ENCODE peak calls at places on chromosome 11, in seven cellular contexts. One of them, this sample, is unnamed.

GRCh38 chr11:117232911-117233409 is 489 bp downstream of the RNF214 start:
- DNase-seq in K562: no peak
- DNase-seq in H1: no peak
- DNase-seq in HepG2: no peak
- DNase-seq in WTC11: peak
- DNase-seq in GM12878: no peak
- DNase-seq in A549: no peak
- DNase-seq in this sample: no peak

GRCh38 chr11:27305751-27306150 is 57.3 kb downstream of the CCDC34 start:
- DNase-seq in K562: no peak
- DNase-seq in H1: no peak
- DNase-seq in HepG2: no peak
- DNase-seq in WTC11: no peak
- DNase-seq in GM12878: no peak
- DNase-seq in A549: no peak
- DNase-seq in this sample: no peak

GRCh38 chr11:67392182-67392715 is 463 bp downstream of the RAD9A start:
- DNase-seq in K562: peak
- DNase-seq in H1: no peak
- DNase-seq in HepG2: no peak
- DNase-seq in WTC11: no peak
- DNase-seq in GM12878: no peak
- DNase-seq in A549: no peak
- DNase-seq in this sample: no peak

GRCh38 chr11:57219021-57219627 is 17.9 kb downstream of the APLNR start:
- DNase-seq in K562: no peak
- DNase-seq in H1: no peak
- DNase-seq in HepG2: no peak
- DNase-seq in WTC11: no peak
- DNase-seq in GM12878: no peak
- DNase-seq in A549: no peak
- DNase-seq in this sample: peak

GRCh38 chr11:103870821-103871309 is 165.6 kb upstream of the DDI1 start:
- DNase-seq in K562: no peak
- DNase-seq in H1: no peak
- DNase-seq in HepG2: no peak
- DNase-seq in WTC11: no peak
- DNase-seq in GM12878: no peak
- DNase-seq in A549: no peak
- DNase-seq in this sample: no peak

GRCh38 chr11:104912102-104912501 is 13.8 kb upstream of the CASP12 start:
- DNase-seq in K562: no peak
- DNase-seq in H1: no peak
- DNase-seq in HepG2: no peak
- DNase-seq in WTC11: no peak
- DNase-seq in GM12878: no peak
- DNase-seq in A549: no peak
- DNase-seq in this sample: no peak

GRCh38 chr11:109405671-109406070 is 16.3 kb upstream of the C11orf87 start:
- DNase-seq in K562: no peak
- DNase-seq in H1: no peak
- DNase-seq in HepG2: no peak
- DNase-seq in WTC11: no peak
- DNase-seq in GM12878: no peak
- DNase-seq in A549: no peak
- DNase-seq in this sample: peak

GRCh38 chr11:56027354-56027753 is at the start of gene OR5AS1:
- DNase-seq in K562: no peak
- DNase-seq in H1: no peak
- DNase-seq in HepG2: no peak
- DNase-seq in WTC11: no peak
- DNase-seq in GM12878: no peak
- DNase-seq in A549: no peak
- DNase-seq in this sample: no peak

GRCh38 chr11:122981388-122982264 is at the start of gene BSX:
- DNase-seq in K562: peak
- DNase-seq in H1: peak
- DNase-seq in HepG2: peak
- DNase-seq in WTC11: peak
- DNase-seq in GM12878: no peak
- DNase-seq in A549: peak
- DNase-seq in this sample: peak

GRCh38 chr11:12675951-12676711 is 1.9 kb downstream of the TEAD1 start:
- DNase-seq in K562: no peak
- DNase-seq in H1: no peak
- DNase-seq in HepG2: no peak
- DNase-seq in WTC11: no peak
- DNase-seq in GM12878: no peak
- DNase-seq in A549: no peak
- DNase-seq in this sample: peak

GRCh38 chr11:12673601-12673923 is 659 bp upstream of the TEAD1 start:
- DNase-seq in K562: no peak
- DNase-seq in H1: no peak
- DNase-seq in HepG2: no peak
- DNase-seq in WTC11: no peak
- DNase-seq in GM12878: no peak
- DNase-seq in A549: no peak
- DNase-seq in this sample: no peak

GRCh38 chr11:12674571-12674935 is 332 bp downstream of the TEAD1 start:
- DNase-seq in K562: no peak
- DNase-seq in H1: no peak
- DNase-seq in HepG2: no peak
- DNase-seq in WTC11: no peak
- DNase-seq in GM12878: no peak
- DNase-seq in A549: no peak
- DNase-seq in this sample: no peak

GRCh38 chr11:12673924-12674570 is at the start of gene TEAD1:
- DNase-seq in K562: peak
- DNase-seq in H1: peak
- DNase-seq in HepG2: peak
- DNase-seq in WTC11: peak
- DNase-seq in GM12878: no peak
- DNase-seq in A549: peak
- DNase-seq in this sample: peak

DNA sequence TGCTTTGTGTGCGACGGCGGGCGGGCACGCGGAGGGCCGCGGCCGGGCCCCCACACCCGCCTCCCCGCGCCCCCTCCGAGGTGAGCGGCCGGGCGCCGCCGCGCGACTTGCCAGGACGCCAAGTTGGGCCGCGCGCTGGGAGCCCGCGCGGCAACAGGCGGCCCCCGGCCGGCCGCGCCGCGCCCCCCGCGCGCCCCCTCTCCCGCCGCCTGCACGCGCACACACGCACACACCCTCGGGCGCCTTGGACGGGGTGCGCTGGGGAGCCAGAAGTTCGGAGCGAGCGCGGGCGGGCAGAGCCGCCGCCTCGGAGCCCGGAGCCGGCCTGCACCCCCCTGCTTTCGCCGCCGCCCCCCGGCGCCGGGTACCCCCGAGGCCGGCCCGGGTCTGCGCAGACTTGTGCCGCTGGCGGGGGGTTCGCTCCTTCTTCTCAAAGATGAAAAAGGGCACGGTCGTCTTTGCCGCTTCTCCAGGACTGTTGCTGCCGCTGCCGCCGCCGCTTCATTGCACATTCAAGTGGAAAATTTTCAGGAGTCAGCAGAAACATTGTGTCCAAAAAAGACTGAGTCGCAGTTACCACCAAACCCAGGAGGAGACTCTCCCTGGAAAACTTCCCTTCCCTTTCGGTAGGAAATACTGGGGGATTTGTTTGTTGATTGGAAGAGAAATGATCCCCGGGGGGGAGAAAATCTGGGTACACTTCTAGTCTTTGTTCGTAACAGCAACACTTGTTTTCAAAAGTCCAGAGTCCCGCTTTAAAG is 895 bp downstream of the TEAD1 start:
- DNase-seq in K562: peak
- DNase-seq in H1: no peak
- DNase-seq in HepG2: no peak
- DNase-seq in WTC11: peak
- DNase-seq in GM12878: no peak
- DNase-seq in A549: no peak
- DNase-seq in this sample: no peak
- TF ChIP-seq USF2 in K562: no peak
- TF ChIP-seq USF2 in H1: no peak
- TF ChIP-seq USF2 in HepG2: no peak
- TF ChIP-seq USF2 in WTC11: no peak
- TF ChIP-seq USF2 in GM12878: no peak
- TF ChIP-seq USF2 in A549: no peak
- TF ChIP-seq USF2 in this sample: no peak

GRCh38 chr11:16967347-16967662 is 46.9 kb downstream of the PLEKHA7 start:
- DNase-seq in K562: no peak
- DNase-seq in H1: no peak
- DNase-seq in HepG2: no peak
- DNase-seq in WTC11: no peak
- DNase-seq in GM12878: no peak
- DNase-seq in A549: no peak
- DNase-seq in this sample: no peak

GRCh38 chr11:16964501-16964900 is 49.7 kb downstream of the PLEKHA7 start:
- DNase-seq in K562: no peak
- DNase-seq in H1: no peak
- DNase-seq in HepG2: no peak
- DNase-seq in WTC11: no peak
- DNase-seq in GM12878: no peak
- DNase-seq in A549: no peak
- DNase-seq in this sample: no peak

GRCh38 chr11:16969010-16970004 is 44.9 kb downstream of the PLEKHA7 start:
- DNase-seq in K562: no peak
- DNase-seq in H1: no peak
- DNase-seq in HepG2: no peak
- DNase-seq in WTC11: no peak
- DNase-seq in GM12878: no peak
- DNase-seq in A549: no peak
- DNase-seq in this sample: no peak

GRCh38 chr11:16966633-16967346 is 47.4 kb downstream of the PLEKHA7 start:
- DNase-seq in K562: no peak
- DNase-seq in H1: no peak
- DNase-seq in HepG2: no peak
- DNase-seq in WTC11: no peak
- DNase-seq in GM12878: no peak
- DNase-seq in A549: no peak
- DNase-seq in this sample: no peak

GRCh38 chr11:16968196-16968595 is 46.0 kb downstream of the PLEKHA7 start:
- DNase-seq in K562: no peak
- DNase-seq in H1: no peak
- DNase-seq in HepG2: no peak
- DNase-seq in WTC11: no peak
- DNase-seq in GM12878: no peak
- DNase-seq in A549: no peak
- DNase-seq in this sample: no peak
- TF ChIP-seq USF2 in K562: no peak
- TF ChIP-seq USF2 in H1: no peak
- TF ChIP-seq USF2 in HepG2: no peak
- TF ChIP-seq USF2 in WTC11: no peak
- TF ChIP-seq USF2 in GM12878: no peak
- TF ChIP-seq USF2 in A549: no peak
- TF ChIP-seq USF2 in this sample: no peak

GRCh38 chr11:129791515-129791914 is 24.1 kb upstream of the TMEM45B start:
- DNase-seq in K562: no peak
- DNase-seq in H1: no peak
- DNase-seq in HepG2: peak
- DNase-seq in WTC11: no peak
- DNase-seq in GM12878: no peak
- DNase-seq in A549: no peak
- DNase-seq in this sample: no peak

GRCh38 chr11:129788278-129788677 is 27.4 kb upstream of the TMEM45B start:
- DNase-seq in K562: no peak
- DNase-seq in H1: no peak
- DNase-seq in HepG2: no peak
- DNase-seq in WTC11: no peak
- DNase-seq in GM12878: no peak
- DNase-seq in A549: no peak
- DNase-seq in this sample: no peak

GRCh38 chr11:129795089-129795488 is 20.6 kb upstream of the TMEM45B start:
- DNase-seq in K562: no peak
- DNase-seq in H1: no peak
- DNase-seq in HepG2: no peak
- DNase-seq in WTC11: no peak
- DNase-seq in GM12878: no peak
- DNase-seq in A549: no peak
- DNase-seq in this sample: no peak

GRCh38 chr11:129790131-129790530 is 25.5 kb upstream of the TMEM45B start:
- DNase-seq in K562: no peak
- DNase-seq in H1: no peak
- DNase-seq in HepG2: no peak
- DNase-seq in WTC11: no peak
- DNase-seq in GM12878: no peak
- DNase-seq in A549: no peak
- DNase-seq in this sample: no peak

DNA sequence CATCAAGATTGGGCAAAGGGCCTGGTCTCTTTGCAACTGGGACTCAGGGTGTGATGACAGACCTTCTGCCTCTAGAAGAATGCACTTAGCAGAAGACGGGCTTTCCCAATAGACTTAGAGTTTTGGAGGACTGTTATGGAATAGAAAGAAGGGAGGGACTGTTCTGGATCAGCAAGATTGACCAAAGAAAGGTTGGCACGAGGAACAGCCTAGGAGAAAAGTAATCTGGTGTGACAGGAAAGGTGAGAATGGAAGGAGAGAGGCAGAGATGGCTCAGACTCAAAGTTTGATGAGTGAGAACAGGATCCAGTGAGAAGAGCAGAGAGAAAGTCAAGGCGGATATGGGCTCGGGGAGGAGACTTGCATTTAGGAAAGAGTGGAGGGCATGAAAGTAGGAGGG is 23.0 kb upstream of the TMEM45B start:
- DNase-seq in K562: no peak
- DNase-seq in H1: no peak
- DNase-seq in HepG2: no peak
- DNase-seq in WTC11: no peak
- DNase-seq in GM12878: no peak
- DNase-seq in A549: no peak
- DNase-seq in this sample: no peak
- TF ChIP-seq USF2 in K562: no peak
- TF ChIP-seq USF2 in H1: no peak
- TF ChIP-seq USF2 in HepG2: no peak
- TF ChIP-seq USF2 in WTC11: no peak
- TF ChIP-seq USF2 in GM12878: no peak
- TF ChIP-seq USF2 in A549: no peak
- TF ChIP-seq USF2 in this sample: no peak

DNA sequence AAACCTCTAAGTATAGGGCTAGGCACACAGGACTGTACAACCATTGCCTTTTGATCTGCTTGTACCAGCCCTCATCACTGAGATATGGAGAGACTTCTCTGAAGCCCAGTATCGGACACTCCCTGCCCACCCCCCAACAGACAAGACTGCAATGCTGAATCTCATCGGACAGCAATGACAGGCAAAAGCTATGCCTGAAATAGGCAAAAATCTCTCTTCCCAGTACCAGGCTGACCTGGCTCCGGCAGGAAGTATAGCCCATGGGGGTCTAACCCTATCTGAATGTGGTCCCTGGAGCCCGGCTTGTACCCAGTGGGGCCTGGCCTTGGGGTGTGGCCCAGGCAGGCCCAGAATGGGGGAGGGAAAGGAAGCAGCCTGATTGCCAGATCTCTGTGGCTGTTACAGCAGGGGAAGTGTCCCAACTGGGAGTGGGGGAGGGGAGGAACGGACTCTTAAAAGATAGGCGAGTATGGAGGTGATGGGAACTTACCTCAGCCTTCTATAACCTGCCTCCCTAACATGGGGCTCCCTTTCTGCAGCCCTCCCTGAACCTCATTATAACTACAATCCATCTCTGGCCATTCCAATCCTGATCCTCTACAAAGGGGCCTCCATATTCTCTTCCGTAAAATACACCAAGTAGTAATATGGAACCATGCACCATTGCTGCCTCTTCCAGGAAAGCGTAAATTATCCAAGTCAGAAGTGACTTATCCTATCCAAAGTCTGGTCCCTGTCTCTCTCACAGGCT is 6.2 kb downstream of the RHOG start:
- DNase-seq in K562: peak
- DNase-seq in H1: no peak
- DNase-seq in HepG2: no peak
- DNase-seq in WTC11: peak
- DNase-seq in GM12878: no peak
- DNase-seq in A549: no peak
- DNase-seq in this sample: no peak
- TF ChIP-seq USF2 in K562: no peak
- TF ChIP-seq USF2 in H1: no peak
- TF ChIP-seq USF2 in HepG2: no peak
- TF ChIP-seq USF2 in WTC11: no peak
- TF ChIP-seq USF2 in GM12878: no peak
- TF ChIP-seq USF2 in A549: no peak
- TF ChIP-seq USF2 in this sample: no peak

This sample was measured in IMR-90.